ENCODE peak calls at places on chromosome 6, in ten cellular contexts. O is nephron progenitor cell, D is lung, M is left ventricle myocardium inferior, X is neural crest cell, T is heart left ventricle, E is Peyer's patch, L is foreskin keratinocyte, V is fibroblast of lung, C is foreskin fibroblast. B is an unnamed sample.

GRCh38 chr6:5446362-5447075 is 185.2 kb downstream of the FARS2 start:
- DNase-seq in O (no peak), D (no peak), M (no peak), X (no peak), T (no peak), E (no peak), L (no peak), V (no peak), C (no peak), B (no peak)

GRCh38 chr6:131643262-131643631 is 6.1 kb downstream of the ENPP3 start:
- DNase-seq in O (no peak), D (no peak), M (no peak), X (no peak), T (no peak), E (peak), L (no peak), V (no peak), C (peak), B (no peak)

GRCh38 chr6:164720-165119 is 127.6 kb upstream of the DUSP22 start:
- DNase-seq in O (no peak), D (no peak), M (no peak), X (no peak), T (no peak), E (no peak), L (no peak), V (no peak), C (no peak), B (no peak)

GRCh38 chr6:4781967-4782537 is 5.8 kb downstream of the CDYL start:
- DNase-seq in O (no peak), D (no peak), M (no peak), X (no peak), T (no peak), E (no peak), L (no peak), V (no peak), C (no peak), B (no peak)

GRCh38 chr6:11865926-11866325 is 87.3 kb upstream of the ADTRP start:
- DNase-seq in O (no peak), D (no peak), M (no peak), X (no peak), T (no peak), E (no peak), L (no peak), V (peak), C (peak), B (no peak)

GRCh38 chr6:506508-506907 is 115.0 kb downstream of the IRF4 start:
- DNase-seq in O (no peak), D (no peak), M (no peak), X (no peak), T (no peak), E (no peak), L (no peak), V (no peak), C (no peak), B (no peak)

GRCh38 chr6:4355241-4355640 is 219.9 kb upstream of the ECI2 start:
- DNase-seq in O (no peak), D (no peak), M (no peak), X (no peak), T (no peak), E (no peak), L (peak), V (peak), C (peak), B (no peak)

GRCh38 chr6:158556113-158556512 is 3.8 kb upstream of the TMEM181 start:
- DNase-seq in O (no peak), D (no peak), M (no peak), X (no peak), T (no peak), E (no peak), L (no peak), V (no peak), C (no peak), B (no peak)

GRCh38 chr6:109772961-109773431 is 81.9 kb downstream of the FIG4 start:
- DNase-seq in O (no peak), D (no peak), M (peak), X (no peak), T (peak), E (no peak), L (no peak), V (no peak), C (peak), B (no peak)

GRCh38 chr6:138088307-138088744 is 18.9 kb downstream of the PERP start:
- DNase-seq in O (no peak), D (no peak), M (no peak), X (no peak), T (no peak), E (peak), L (peak), V (peak), C (peak), B (no peak)

GRCh38 chr6:158207452-158207788 is 39.3 kb downstream of the GTF2H5 start:
- DNase-seq in O (no peak), D (no peak), M (no peak), X (no peak), T (no peak), E (no peak), L (peak), V (no peak), C (peak), B (no peak)

GRCh38 chr6:27814665-27815424 is 97.4 kb downstream of the OR2B2 start:
- DNase-seq in O (peak), D (peak), M (no peak), X (peak), T (peak), E (peak), L (peak), V (peak), C (peak), B (no peak)

GRCh38 chr6:75044846-75045245 is 161.0 kb downstream of the COL12A1 start:
- DNase-seq in O (no peak), D (no peak), M (no peak), X (no peak), T (no peak), E (no peak), L (no peak), V (no peak), C (no peak), B (no peak)

GRCh38 chr6:73774311-73774766 is 78.3 kb downstream of the CD109 start:
- DNase-seq in O (no peak), D (no peak), M (peak), X (no peak), T (peak), E (no peak), L (peak), V (peak), C (peak), B (peak)

GRCh38 chr6:12584631-12585405 is 131.7 kb upstream of the PHACTR1 start:
- DNase-seq in O (no peak), D (no peak), M (no peak), X (no peak), T (no peak), E (peak), L (peak), V (no peak), C (peak), B (no peak)

GRCh38 chr6:42505377-42505702 is 53.6 kb upstream of the TRERF1 start:
- DNase-seq in O (no peak), D (no peak), M (no peak), X (no peak), T (no peak), E (no peak), L (peak), V (peak), C (peak), B (no peak)

GRCh38 chr6:119052985-119053384 is 25.5 kb downstream of the FAM184A start:
- DNase-seq in O (no peak), D (no peak), M (no peak), X (no peak), T (no peak), E (no peak), L (no peak), V (no peak), C (no peak), B (no peak)

GRCh38 chr6:139082370-139082769 is 52.5 kb upstream of the HECA start:
- DNase-seq in O (no peak), D (no peak), M (no peak), X (no peak), T (no peak), E (no peak), L (no peak), V (no peak), C (no peak), B (no peak)

GRCh38 chr6:10800810-10801209 is 37.5 kb downstream of the MAK start:
- DNase-seq in O (no peak), D (no peak), M (no peak), X (no peak), T (no peak), E (no peak), L (peak), V (peak), C (peak), B (no peak)

GRCh38 chr6:141326426-141326825 is 806.3 kb upstream of the GJE1 start:
- DNase-seq in O (no peak), D (no peak), M (no peak), X (no peak), T (no peak), E (no peak), L (peak), V (peak), C (peak), B (no peak)

GRCh38 chr6:25295651-25296050 is 16.5 kb downstream of the CARMIL1 start:
- DNase-seq in O (no peak), D (no peak), M (no peak), X (no peak), T (no peak), E (no peak), L (peak), V (no peak), C (peak), B (no peak)

GRCh38 chr6:167793421-167793820 is 33.3 kb upstream of the AFDN start:
- DNase-seq in O (no peak), D (peak), M (no peak), X (no peak), T (no peak), E (no peak), L (peak), V (no peak), C (no peak), B (no peak)

GRCh38 chr6:12621766-12622165 is 94.8 kb upstream of the PHACTR1 start:
- DNase-seq in O (no peak), D (no peak), M (no peak), X (no peak), T (no peak), E (no peak), L (no peak), V (no peak), C (no peak), B (no peak)

GRCh38 chr6:44976677-44977405 is 351.3 kb upstream of the RUNX2 start:
- DNase-seq in O (no peak), D (no peak), M (no peak), X (no peak), T (no peak), E (no peak), L (no peak), V (peak), C (peak), B (no peak)

GRCh38 chr6:74899416-74899815 is 306.4 kb downstream of the COL12A1 start:
- DNase-seq in O (no peak), D (no peak), M (no peak), X (no peak), T (no peak), E (no peak), L (peak), V (peak), C (peak), B (no peak)

GRCh38 chr6:143596857-143597256 is 80.9 kb upstream of the PHACTR2 start:
- DNase-seq in O (no peak), D (no peak), M (peak), X (no peak), T (peak), E (no peak), L (no peak), V (peak), C (peak), B (no peak)

GRCh38 chr6:111662192-111662793 is 56.6 kb upstream of the TRAF3IP2 start:
- DNase-seq in O (no peak), D (no peak), M (no peak), X (no peak), T (no peak), E (no peak), L (no peak), V (no peak), C (no peak), B (no peak)

GRCh38 chr6:150775804-150776203 is 89.7 kb upstream of the MTHFD1L start:
- DNase-seq in O (no peak), D (no peak), M (no peak), X (no peak), T (peak), E (no peak), L (no peak), V (no peak), C (no peak), B (no peak)

GRCh38 chr6:82783587-82784253 is 281.9 kb downstream of the UBE3D start:
- DNase-seq in O (peak), D (no peak), M (no peak), X (no peak), T (no peak), E (no peak), L (no peak), V (no peak), C (no peak), B (no peak)

GRCh38 chr6:14824060-14824834 is 421.6 kb upstream of the JARID2 start:
- DNase-seq in O (no peak), D (no peak), M (no peak), X (no peak), T (no peak), E (no peak), L (no peak), V (peak), C (no peak), B (no peak)

GRCh38 chr6:15479761-15480160 is 183.1 kb downstream of the DTNBP1 start:
- DNase-seq in O (no peak), D (no peak), M (no peak), X (no peak), T (peak), E (no peak), L (peak), V (no peak), C (peak), B (no peak)

GRCh38 chr6:85394853-85395538 is 54.9 kb upstream of the NT5E start:
- DNase-seq in O (no peak), D (peak), M (no peak), X (no peak), T (no peak), E (no peak), L (no peak), V (peak), C (peak), B (no peak)

GRCh38 chr6:32105433-32105832 is 3.7 kb downstream of the TNXB start:
- DNase-seq in O (peak), D (no peak), M (no peak), X (no peak), T (no peak), E (no peak), L (no peak), V (no peak), C (peak), B (no peak)

GRCh38 chr6:37650071-37650481 is 47.6 kb downstream of the MDGA1 start:
- DNase-seq in O (peak), D (no peak), M (peak), X (no peak), T (no peak), E (no peak), L (no peak), V (no peak), C (no peak), B (no peak)
- TF ChIP-seq CTCF in O (no peak), D (no peak), M (peak), X (peak), T (peak), E (no peak), L (no peak), V (peak), C (no peak), B (no peak)

DNA sequence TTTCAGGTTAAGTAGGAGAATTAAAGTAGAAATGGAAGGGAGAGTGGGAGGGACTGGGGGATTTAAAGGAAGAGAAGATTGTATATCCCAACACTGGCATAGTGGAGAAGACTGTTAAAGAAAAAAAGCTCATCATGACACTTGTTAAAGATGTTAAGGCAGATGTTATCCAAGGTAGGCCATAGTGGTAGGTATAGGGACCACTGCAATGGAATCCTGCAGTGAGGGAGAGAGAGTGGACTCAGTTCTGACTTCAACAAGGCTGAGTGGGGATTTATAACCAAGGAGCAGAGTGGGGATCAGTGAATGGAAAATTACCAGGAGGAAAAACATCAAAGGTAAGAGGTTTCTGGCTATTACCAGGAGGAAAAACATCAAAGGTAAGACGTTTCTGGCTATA is 21.1 kb downstream of the SMPDL3A start:
- DNase-seq in O (no peak), D (no peak), M (no peak), X (no peak), T (no peak), E (no peak), L (no peak), V (no peak), C (no peak), B (no peak)
- TF ChIP-seq CTCF in O (no peak), D (no peak), M (no peak), X (no peak), T (no peak), E (no peak), L (no peak), V (no peak), C (no peak), B (no peak)

GRCh38 chr6:120058410-120058809 is 708.8 kb upstream of the MAN1A1 start:
- DNase-seq in O (no peak), D (no peak), M (no peak), X (no peak), T (no peak), E (no peak), L (no peak), V (no peak), C (no peak), B (no peak)

GRCh38 chr6:120055071-120055470 is 705.5 kb upstream of the MAN1A1 start:
- DNase-seq in O (no peak), D (no peak), M (no peak), X (no peak), T (no peak), E (no peak), L (no peak), V (no peak), C (no peak), B (no peak)

GRCh38 chr6:120056085-120056484 is 706.5 kb upstream of the MAN1A1 start:
- DNase-seq in O (no peak), D (no peak), M (no peak), X (no peak), T (no peak), E (no peak), L (no peak), V (no peak), C (no peak), B (no peak)
- TF ChIP-seq CTCF in O (peak), D (no peak), M (no peak), X (peak), T (no peak), E (no peak), L (peak), V (peak), C (peak), B (no peak)

GRCh38 chr6:33117826-33118277 is 42.1 kb downstream of the HLA-DPB1 start:
- DNase-seq in O (no peak), D (no peak), M (no peak), X (no peak), T (no peak), E (no peak), L (no peak), V (no peak), C (no peak), B (no peak)
- TF ChIP-seq CTCF in O (no peak), D (no peak), M (no peak), X (no peak), T (no peak), E (no peak), L (no peak), V (no peak), C (no peak), B (no peak)

DNA sequence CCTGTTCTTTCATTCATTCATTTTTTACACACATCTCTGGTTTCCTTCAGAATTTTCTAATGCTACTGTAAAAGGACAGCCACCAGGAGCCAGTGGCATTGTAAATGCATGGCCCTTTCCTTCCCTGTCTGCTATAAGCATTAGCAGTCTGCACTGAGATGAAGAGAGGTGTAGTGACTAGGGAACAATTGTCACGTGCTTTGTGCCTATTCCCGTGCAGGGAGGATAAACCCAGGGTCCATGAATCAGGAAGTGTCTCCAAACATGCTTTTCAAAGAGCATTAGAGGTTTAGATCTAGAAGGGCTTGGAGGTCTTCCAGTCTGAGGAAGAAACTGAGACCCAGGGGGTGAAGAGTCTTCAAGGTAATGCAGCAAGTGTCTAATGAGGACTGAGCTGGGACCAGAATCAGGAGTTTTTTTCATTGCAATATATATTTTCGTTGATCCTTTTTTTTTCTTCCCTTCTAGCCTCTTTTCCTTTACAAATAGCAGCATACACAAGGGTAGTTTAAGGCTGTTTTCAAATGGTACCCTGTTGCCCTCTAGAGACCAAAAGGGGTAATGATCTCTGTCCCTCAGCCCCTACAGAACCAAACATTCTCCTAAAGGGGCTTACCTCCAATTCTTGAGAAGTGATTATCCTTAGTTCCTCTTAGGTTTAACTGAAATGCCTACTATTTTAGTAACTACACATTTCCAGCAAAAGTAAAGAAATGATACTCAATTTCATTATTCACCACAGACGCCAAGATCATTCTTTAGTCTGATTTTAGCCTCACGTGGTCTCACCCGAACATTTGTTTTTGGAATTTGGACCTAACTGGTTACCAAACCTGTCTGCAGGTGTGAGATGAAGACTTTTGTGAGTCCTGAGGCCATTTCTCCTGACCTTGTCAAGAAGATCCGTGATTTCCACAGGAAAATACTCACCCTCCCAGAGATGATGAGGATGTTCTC is 6.6 kb downstream of the TRIM15 start:
- DNase-seq in O (no peak), D (no peak), M (no peak), X (no peak), T (no peak), E (no peak), L (peak), V (peak), C (peak), B (no peak)
- TF ChIP-seq CTCF in O (peak), D (peak), M (peak), X (peak), T (peak), E (peak), L (peak), V (peak), C (peak), B (peak)

GRCh38 chr6:97586344-97586743 is 303.3 kb upstream of the MMS22L start:
- DNase-seq in O (no peak), D (no peak), M (no peak), X (no peak), T (no peak), E (no peak), L (peak), V (peak), C (no peak), B (no peak)
- TF ChIP-seq CTCF in O (peak), D (no peak), M (peak), X (peak), T (peak), E (no peak), L (peak), V (peak), C (peak), B (peak)

GRCh38 chr6:30360139-30360538 is 15.2 kb downstream of the RPP21 start:
- DNase-seq in O (no peak), D (no peak), M (no peak), X (no peak), T (no peak), E (no peak), L (no peak), V (no peak), C (no peak), B (no peak)

GRCh38 chr6:30363459-30363858 is 18.5 kb downstream of the RPP21 start:
- DNase-seq in O (no peak), D (no peak), M (no peak), X (no peak), T (no peak), E (no peak), L (no peak), V (no peak), C (no peak), B (no peak)

GRCh38 chr6:30359276-30359675 is 14.3 kb downstream of the RPP21 start:
- DNase-seq in O (no peak), D (no peak), M (no peak), X (no peak), T (no peak), E (no peak), L (no peak), V (no peak), C (no peak), B (no peak)

GRCh38 chr6:30361661-30362060 is 16.7 kb downstream of the RPP21 start:
- DNase-seq in O (no peak), D (no peak), M (no peak), X (no peak), T (no peak), E (no peak), L (no peak), V (no peak), C (no peak), B (no peak)

DNA sequence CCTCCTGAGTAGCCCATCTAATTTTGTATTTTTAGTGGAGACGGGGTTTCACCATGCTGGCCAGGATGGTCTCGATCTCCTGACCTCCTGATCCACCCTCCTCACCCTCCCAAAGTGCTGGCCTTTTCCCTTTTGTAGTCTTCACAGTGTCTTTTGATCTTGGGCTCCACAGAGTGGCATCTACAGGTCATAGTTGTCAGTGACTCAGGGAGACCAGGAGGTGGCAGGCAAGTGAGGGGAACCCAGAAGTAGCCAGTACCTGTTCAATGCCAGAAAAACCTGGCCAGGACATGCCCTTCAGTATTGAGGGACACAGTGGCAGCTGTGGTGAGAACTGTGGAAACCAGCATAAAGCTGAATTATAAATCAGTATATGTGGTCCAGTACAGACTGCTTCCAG is 19.6 kb downstream of the RPP21 start:
- DNase-seq in O (no peak), D (no peak), M (no peak), X (no peak), T (no peak), E (no peak), L (no peak), V (no peak), C (no peak), B (no peak)
- TF ChIP-seq CTCF in O (no peak), D (no peak), M (no peak), X (no peak), T (no peak), E (no peak), L (peak), V (no peak), C (no peak), B (no peak)

B was measured in osteocyte.